ENCODE peak calls at places on chromosome 19, in four cellular contexts. E is NCI-H510A; F is stimulated activated CD4-positive, alpha-beta T cell treated with anti-CD3 and anti-CD28 coated beads, Interleukin-15, amount 100 ng/mL, for 1 hour; B is stimulated activated CD8-positive, alpha-beta memory T cell treated with anti-CD3 and anti-CD28 coated beads, Interleukin-15, amount 100 ng/mL, for 24 hours. A is an unnamed sample.
A peak's percentile ranks its signal among the peaks of the same experiment; 100 is the strongest.

GRCh38 chr19:43782689-43783231 is 2.0 kb upstream of the KCNN4 start:
- DNase-seq in F (no peak), B (no peak), E (no peak), A (no peak)

GRCh38 chr19:4328243-4328990 is 10.2 kb downstream of the STAP2 start:
- DNase-seq in B (peak; percentile 97), E (no peak), F (peak; percentile 98), A (peak; percentile 39)

GRCh38 chr19:41616785-41617621 is 9.9 kb downstream of the CEACAM4 start:
- DNase-seq in B (no peak), F (no peak), E (no peak), A (no peak)

GRCh38 chr19:13036366-13036976 is 41.2 kb downstream of the NFIX start:
- DNase-seq in E (peak; percentile 84), B (no peak), F (no peak), A (no peak)

GRCh38 chr19:46860846-46861690 is at the start of gene ARHGAP35:
- DNase-seq in F (no peak), E (peak; percentile 72), B (no peak), A (no peak)

GRCh38 chr19:35904312-35905068 is 2.2 kb downstream of the HCST start:
- DNase-seq in F (no peak), E (no peak), B (no peak), A (no peak)

GRCh38 chr19:39262496-39262895 is 5.7 kb upstream of the IFNL2 start:
- DNase-seq in E (no peak), B (no peak), F (no peak), A (no peak)

GRCh38 chr19:18764591-18765051 is 26.5 kb downstream of the COMP start:
- DNase-seq in E (no peak), F (no peak), B (no peak), A (no peak)

GRCh38 chr19:2478756-2479555 is 3.0 kb downstream of the GADD45B start:
- DNase-seq in E (no peak), F (peak; percentile 62), B (peak; percentile 39), A (peak; percentile 44)

GRCh38 chr19:1355258-1355973 is 28.3 kb upstream of the NDUFS7 start:
- DNase-seq in E (no peak), B (no peak), F (no peak), A (no peak)

GRCh38 chr19:5697022-5697889 is 7.2 kb downstream of the RPL36 start:
- DNase-seq in B (no peak), F (no peak), E (no peak), A (no peak)

GRCh38 chr19:34232566-34233481 is 21.5 kb upstream of the GARRE1 start:
- DNase-seq in F (no peak), E (no peak), B (no peak), A (peak; percentile 98)

GRCh38 chr19:1098177-1099051 is 3.2 kb upstream of the POLR2E start:
- DNase-seq in F (no peak), E (no peak), B (no peak), A (no peak)

GRCh38 chr19:2724148-2724557 is 3.0 kb upstream of the DIRAS1 start:
- DNase-seq in E (no peak), F (no peak), B (no peak), A (no peak)

GRCh38 chr19:16216744-16217670 is 19.3 kb downstream of the AP1M1 start:
- DNase-seq in E (peak; percentile 56), F (no peak), B (no peak), A (no peak)

GRCh38 chr19:35718345-35719041 is 690 bp downstream of the KMT2B start:
- DNase-seq in B (no peak), F (no peak), E (no peak), A (no peak)

GRCh38 chr19:42091300-42092266 is 15.6 kb downstream of the ZNF574 start:
- DNase-seq in E (no peak), F (no peak), B (no peak), A (no peak)

GRCh38 chr19:12767150-12767549 is 8.2 kb downstream of the HOOK2 start:
- DNase-seq in B (no peak), E (no peak), F (no peak), A (no peak)

A was measured in foreskin melanocyte.